ENCODE peak calls at places on chromosome 20, in four cellular contexts. One of them, this sample, is unnamed.
A peak's percentile ranks its signal among the peaks of the same experiment; 100 is the strongest.

GRCh38 chr20:1122388-1123315 is 4.2 kb downstream of the PSMF1 start:
- DNase-seq in GM12878: no peak
- DNase-seq in K562: no peak
- DNase-seq in HepG2: peak; percentile 99
- DNase-seq in this sample: no peak

GRCh38 chr20:46174469-46175126 is 56.5 kb downstream of the CD40 start:
- DNase-seq in GM12878: no peak
- DNase-seq in K562: peak; percentile 88
- DNase-seq in HepG2: peak; percentile 57
- DNase-seq in this sample: peak; percentile 93

GRCh38 chr20:62143976-62144825 is 632 bp downstream of the SS18L1 start:
- DNase-seq in GM12878: no peak
- DNase-seq in K562: peak; percentile 48
- DNase-seq in HepG2: peak; percentile 42
- DNase-seq in this sample: peak; percentile 58

GRCh38 chr20:64100946-64101688 is 6.2 kb downstream of the NPBWR2 start:
- DNase-seq in GM12878: no peak
- DNase-seq in K562: no peak
- DNase-seq in HepG2: no peak
- DNase-seq in this sample: no peak

GRCh38 chr20:39716796-39717341 is 754.7 kb downstream of the DHX35 start:
- DNase-seq in GM12878: peak; percentile 8
- DNase-seq in K562: no peak
- DNase-seq in HepG2: no peak
- DNase-seq in this sample: no peak

GRCh38 chr20:48128436-48128835 is 343.2 kb upstream of the SULF2 start:
- DNase-seq in GM12878: no peak
- DNase-seq in K562: no peak
- DNase-seq in HepG2: no peak
- DNase-seq in this sample: no peak

GRCh38 chr20:37979021-37979985 is 54.0 kb downstream of the TTI1 start:
- DNase-seq in GM12878: no peak
- DNase-seq in K562: no peak
- DNase-seq in HepG2: no peak
- DNase-seq in this sample: no peak

GRCh38 chr20:59808729-59809381 is 124.6 kb downstream of the SYCP2 start:
- DNase-seq in GM12878: no peak
- DNase-seq in K562: no peak
- DNase-seq in HepG2: no peak
- DNase-seq in this sample: no peak

GRCh38 chr20:50487397-50487796 is 22.8 kb upstream of the PTPN1 start:
- DNase-seq in GM12878: no peak
- DNase-seq in K562: no peak
- DNase-seq in HepG2: no peak
- DNase-seq in this sample: no peak

GRCh38 chr20:33783818-33784217 is 27.3 kb upstream of the CHMP4B start:
- DNase-seq in GM12878: no peak
- DNase-seq in K562: no peak
- DNase-seq in HepG2: no peak
- DNase-seq in this sample: no peak

GRCh38 chr20:3171391-3172125 is 1.8 kb downstream of the LZTS3 start:
- DNase-seq in GM12878: no peak
- DNase-seq in K562: no peak
- DNase-seq in HepG2: no peak
- DNase-seq in this sample: no peak
- TF ChIP-seq CREB1 in GM12878: no peak
- TF ChIP-seq CREB1 in K562: no peak
- TF ChIP-seq CREB1 in HepG2: no peak
- TF ChIP-seq CREB1 in this sample: no peak

GRCh38 chr20:19260412-19261090 is 48.1 kb downstream of the SLC24A3 start:
- DNase-seq in GM12878: no peak
- DNase-seq in K562: no peak
- DNase-seq in HepG2: no peak
- DNase-seq in this sample: no peak

GRCh38 chr20:19269737-19270325 is 57.4 kb downstream of the SLC24A3 start:
- DNase-seq in GM12878: no peak
- DNase-seq in K562: no peak
- DNase-seq in HepG2: no peak
- DNase-seq in this sample: no peak

GRCh38 chr20:19264191-19264590 is 51.7 kb downstream of the SLC24A3 start:
- DNase-seq in GM12878: no peak
- DNase-seq in K562: no peak
- DNase-seq in HepG2: no peak
- DNase-seq in this sample: no peak

DNA sequence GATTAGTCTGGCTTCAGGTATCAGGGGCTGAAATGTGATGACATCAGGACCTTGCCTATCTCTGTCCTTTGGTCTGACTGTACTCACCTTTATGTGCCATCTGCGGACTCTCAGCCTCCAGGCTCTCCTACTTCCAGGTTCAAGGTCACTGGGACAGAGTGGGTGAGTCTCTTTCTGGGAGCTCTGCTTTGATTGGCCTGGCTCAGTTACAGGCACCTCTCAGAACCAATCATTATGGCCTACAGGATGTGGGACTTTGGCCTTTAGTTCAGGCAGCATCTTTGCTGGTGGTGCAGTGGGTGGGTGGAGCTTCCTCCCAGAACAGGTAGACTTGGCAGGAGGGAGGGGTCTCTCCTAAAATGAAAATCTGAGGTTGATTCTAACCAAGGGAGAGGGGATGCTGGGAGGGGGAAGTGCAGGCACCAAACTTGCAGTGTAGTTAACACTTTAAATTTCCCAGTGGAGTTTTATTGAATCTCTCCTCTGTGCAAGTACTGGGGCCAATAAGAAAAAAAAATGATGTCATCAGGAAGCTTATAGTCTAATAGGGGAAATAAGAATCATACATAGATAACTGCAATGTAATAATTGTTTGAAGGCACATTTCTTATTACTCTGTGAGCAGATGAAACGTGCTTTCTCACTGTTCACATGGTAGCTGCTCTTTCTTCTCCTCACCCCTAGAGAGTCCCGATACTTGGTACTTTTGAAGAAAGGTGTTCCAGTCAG is 53.4 kb downstream of the SLC24A3 start:
- DNase-seq in GM12878: no peak
- DNase-seq in K562: peak; percentile 18
- DNase-seq in HepG2: peak; percentile 10
- DNase-seq in this sample: peak; percentile 69
- TF ChIP-seq CREM in GM12878: no peak
- TF ChIP-seq CREM in K562: no peak
- TF ChIP-seq CREM in HepG2: no peak
- TF ChIP-seq CREM in this sample: no peak

GRCh38 chr20:6920991-6921613 is 153.6 kb downstream of the BMP2 start:
- DNase-seq in GM12878: no peak
- DNase-seq in K562: no peak
- DNase-seq in HepG2: no peak
- DNase-seq in this sample: no peak

GRCh38 chr20:6919792-6920468 is 152.4 kb downstream of the BMP2 start:
- DNase-seq in GM12878: no peak
- DNase-seq in K562: no peak
- DNase-seq in HepG2: no peak
- DNase-seq in this sample: no peak

GRCh38 chr20:6924681-6925080 is 157.2 kb downstream of the BMP2 start:
- DNase-seq in GM12878: no peak
- DNase-seq in K562: no peak
- DNase-seq in HepG2: no peak
- DNase-seq in this sample: no peak

GRCh38 chr20:6925744-6926278 is 158.3 kb downstream of the BMP2 start:
- DNase-seq in GM12878: no peak
- DNase-seq in K562: no peak
- DNase-seq in HepG2: no peak
- DNase-seq in this sample: no peak

DNA sequence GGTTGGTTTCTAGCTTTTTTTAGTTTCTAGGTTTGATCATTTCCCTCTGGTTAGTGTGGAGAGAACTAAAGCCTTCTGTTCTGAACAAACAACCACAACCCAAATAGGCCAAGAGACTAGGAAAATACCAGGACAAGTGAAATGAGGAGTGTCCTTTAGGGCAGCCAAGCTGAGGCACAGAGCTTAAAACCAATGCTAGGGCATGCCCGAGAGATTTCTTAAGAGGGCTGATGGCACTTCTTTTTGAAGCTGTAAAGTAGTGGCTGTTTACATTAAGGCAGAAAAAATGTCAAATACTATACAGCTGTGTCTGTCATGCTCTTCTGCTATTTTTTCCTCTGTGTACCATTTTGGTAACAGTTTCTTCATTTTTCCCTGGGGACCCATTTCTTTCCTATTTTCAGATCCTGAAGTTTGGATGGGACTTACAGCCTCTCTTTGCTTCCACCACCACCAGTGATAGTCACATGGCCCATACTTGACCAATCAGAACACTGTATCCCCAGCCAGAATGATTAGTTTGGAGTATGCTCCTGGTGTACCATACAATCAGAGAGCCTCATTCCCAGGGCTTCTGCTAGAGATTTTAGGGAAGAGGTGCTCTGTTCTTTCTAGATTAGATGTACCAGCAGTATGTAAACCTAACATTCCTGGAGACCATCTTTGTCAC is 154.4 kb downstream of the BMP2 start:
- DNase-seq in GM12878: no peak
- DNase-seq in K562: no peak
- DNase-seq in HepG2: no peak
- DNase-seq in this sample: no peak
- TF ChIP-seq CREB1 in GM12878: no peak
- TF ChIP-seq CREB1 in K562: no peak
- TF ChIP-seq CREB1 in HepG2: no peak
- TF ChIP-seq CREB1 in this sample: no peak

DNA sequence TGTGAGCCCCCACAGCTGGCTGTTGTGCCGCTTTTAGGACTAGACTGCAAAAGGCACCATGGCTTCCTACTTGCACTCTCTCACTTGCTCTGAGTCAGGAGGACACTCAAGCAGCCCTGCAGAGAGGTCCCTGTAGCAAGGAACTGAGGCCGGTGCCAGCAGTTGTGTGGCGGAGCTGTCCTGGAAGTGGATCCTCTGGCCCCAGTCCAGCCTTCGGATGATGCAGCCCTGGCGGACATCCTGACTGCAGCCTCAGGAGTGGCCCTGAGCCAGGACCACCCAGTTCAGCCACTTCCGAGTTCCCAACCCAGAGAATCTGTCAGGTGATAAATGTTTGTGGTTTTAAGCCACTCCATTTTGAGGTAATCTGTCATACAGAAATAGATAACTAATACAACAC is 17.5 kb downstream of the CTCFL start:
- DNase-seq in GM12878: no peak
- DNase-seq in K562: no peak
- DNase-seq in HepG2: no peak
- DNase-seq in this sample: no peak
- TF ChIP-seq CREM in GM12878: no peak
- TF ChIP-seq CREM in K562: no peak
- TF ChIP-seq CREM in HepG2: no peak
- TF ChIP-seq CREM in this sample: no peak

GRCh38 chr20:8587246-8587645 is 455.2 kb downstream of the PLCB1 start:
- DNase-seq in GM12878: no peak
- DNase-seq in K562: no peak
- DNase-seq in HepG2: no peak
- DNase-seq in this sample: no peak

GRCh38 chr20:8587810-8588209 is 455.7 kb downstream of the PLCB1 start:
- DNase-seq in GM12878: no peak
- DNase-seq in K562: no peak
- DNase-seq in HepG2: no peak
- DNase-seq in this sample: no peak

GRCh38 chr20:8589956-8590355 is 457.9 kb downstream of the PLCB1 start:
- DNase-seq in GM12878: no peak
- DNase-seq in K562: no peak
- DNase-seq in HepG2: no peak
- DNase-seq in this sample: no peak
- TF ChIP-seq CREB1 in GM12878: no peak
- TF ChIP-seq CREB1 in K562: no peak
- TF ChIP-seq CREB1 in HepG2: no peak
- TF ChIP-seq CREB1 in this sample: no peak